ENCODE peak calls at places on chromosomes 16 and 17, in nine cellular contexts. M is neural crest cell; D is activated CD8-positive, alpha-beta T cell treated with anti-CD3 and anti-CD28 coated beads for 36 hours; L is tibial artery; H is epithelial cell of esophagus; J is GM12865; N is hepatocyte; K is adrenal gland; Q is fibroblast of the aortic adventitia. Z is an unnamed sample.

GRCh38 chr16:27432600-27432957 is 30.6 kb downstream of the IL21R start:
- DNase-seq in M (no peak), D (peak; percentile 1), L (no peak), H (peak; percentile 85), J (no peak), N (no peak), K (no peak), Q (peak; percentile 71), Z (no peak)

GRCh38 chr17:79457376-79457775 is 153.5 kb downstream of the RBFOX3 start:
- DNase-seq in M (no peak), D (no peak), L (no peak), H (no peak), J (no peak), N (no peak), K (no peak), Q (no peak), Z (no peak)

GRCh38 chr16:31893824-31894223 is 20.2 kb downstream of the ZNF267 start:
- DNase-seq in M (no peak), D (no peak), L (no peak), H (no peak), J (no peak), N (no peak), K (no peak), Q (no peak), Z (no peak)

GRCh38 chr17:79536212-79536840 is 74.5 kb downstream of the RBFOX3 start:
- DNase-seq in M (no peak), D (no peak), L (no peak), H (no peak), J (no peak), N (no peak), K (no peak), Q (no peak), Z (no peak)

GRCh38 chr17:8693328-8693727 is 51.3 kb downstream of the CCDC42 start:
- DNase-seq in M (no peak), D (no peak), L (no peak), H (peak; percentile 17), J (no peak), N (no peak), K (no peak), Q (no peak), Z (no peak)

GRCh38 chr16:77236063-77236511 is 36.9 kb downstream of the SYCE1L start:
- DNase-seq in M (peak; percentile 92), D (peak; percentile 92), L (peak; percentile 76), H (peak; percentile 78), J (peak; percentile 88), N (peak; percentile 93), K (peak; percentile 89), Q (peak; percentile 83), Z (peak; percentile 85)

GRCh38 chr17:27282054-27282501 is 11.8 kb upstream of the WSB1 start:
- DNase-seq in M (no peak), D (no peak), L (peak; percentile 43), H (no peak), J (peak; percentile 70), N (no peak), K (no peak), Q (peak; percentile 99), Z (peak; percentile 75)

GRCh38 chr16:979106-979505 is 2.5 kb upstream of the SOX8 start:
- DNase-seq in M (no peak), D (no peak), L (no peak), H (no peak), J (no peak), N (no peak), K (no peak), Q (no peak), Z (no peak)

GRCh38 chr17:16820161-16820877 is 130.3 kb downstream of the CCDC144A start:
- DNase-seq in M (no peak), D (no peak), L (peak; percentile 47), H (no peak), J (no peak), N (no peak), K (no peak), Q (peak; percentile 20), Z (no peak)

GRCh38 chr17:63120406-63120805 is 154.4 kb downstream of the TANC2 start:
- DNase-seq in M (no peak), D (no peak), L (no peak), H (peak; percentile 41), J (no peak), N (no peak), K (no peak), Q (peak; percentile 32), Z (no peak)

GRCh38 chr17:61245706-61246135 is 153.9 kb upstream of the TBX2 start:
- DNase-seq in M (no peak), D (no peak), L (no peak), H (no peak), J (no peak), N (no peak), K (no peak), Q (no peak), Z (no peak)

GRCh38 chr17:76497979-76498885 is 3.0 kb downstream of the RHBDF2 start:
- DNase-seq in M (peak; percentile 41), D (no peak), L (peak; percentile 72), H (peak; percentile 95), J (peak; percentile 61), N (peak; percentile 84), K (peak; percentile 93), Q (peak; percentile 69), Z (no peak)

GRCh38 chr17:49959183-49959935 is 9.6 kb upstream of the DLX4 start:
- DNase-seq in M (no peak), D (no peak), L (no peak), H (peak; percentile 81), J (no peak), N (no peak), K (no peak), Q (no peak), Z (peak; percentile 64)

GRCh38 chr16:89902980-89903379 is 15.7 kb upstream of the MC1R start:
- DNase-seq in M (no peak), D (no peak), L (no peak), H (no peak), J (no peak), N (no peak), K (no peak), Q (no peak), Z (no peak)

GRCh38 chr16:35431829-35432663 is 1972.6 kb downstream of the TP53TG3F start:
- DNase-seq in M (no peak), D (peak; percentile 33), L (no peak), H (peak; percentile 10), J (peak; percentile 10), N (no peak), K (no peak), Q (no peak), Z (peak; percentile 61)

GRCh38 chr17:48416971-48417370 is 13.0 kb downstream of the SKAP1 start:
- DNase-seq in M (no peak), D (peak; percentile 22), L (no peak), H (no peak), J (no peak), N (no peak), K (no peak), Q (no peak), Z (no peak)

GRCh38 chr16:9072806-9073341 is 18.6 kb upstream of the HAPSTR1 start:
- DNase-seq in M (no peak), D (peak; percentile 74), L (no peak), H (peak; percentile 94), J (peak; percentile 77), N (no peak), K (no peak), Q (peak; percentile 93), Z (no peak)

GRCh38 chr16:2142942-2143868 is 5.2 kb upstream of the RAB26 start:
- DNase-seq in M (no peak), D (peak; percentile 36), L (no peak), H (peak; percentile 69), J (no peak), N (peak; percentile 6), K (no peak), Q (no peak), Z (no peak)

GRCh38 chr17:44385287-44386181 is 3.9 kb downstream of the ITGA2B start:
- DNase-seq in M (peak; percentile 85), D (peak; percentile 91), L (peak; percentile 61), H (peak; percentile 76), J (peak; percentile 77), N (peak; percentile 89), K (peak; percentile 79), Q (peak; percentile 51), Z (peak; percentile 81)
- TF ChIP-seq CTCF in M (peak; percentile 33), D (peak; percentile 31), L (no peak), H (no peak), J (peak; percentile 7), N (peak; percentile 25), K (no peak), Q (peak; percentile 15), Z (no peak)

GRCh38 chr16:88338111-88338510 is 44.6 kb upstream of the ZNF469 start:
- DNase-seq in M (no peak), D (no peak), L (no peak), H (no peak), J (no peak), N (no peak), K (no peak), Q (no peak), Z (no peak)
- TF ChIP-seq CTCF in M (no peak), D (no peak), L (no peak), H (no peak), J (no peak), N (no peak), K (no peak), Q (no peak), Z (no peak)

GRCh38 chr16:66159987-66160386 is 206.5 kb upstream of the CDH5 start:
- DNase-seq in M (no peak), D (no peak), L (no peak), H (peak; percentile 6), J (no peak), N (no peak), K (no peak), Q (peak; percentile 50), Z (no peak)
- TF ChIP-seq CTCF in M (no peak), D (no peak), L (no peak), H (no peak), J (no peak), N (no peak), K (no peak), Q (peak; percentile 9), Z (no peak)

GRCh38 chr16:3259829-3260228 is 3.4 kb upstream of the MEFV start:
- DNase-seq in M (no peak), D (no peak), L (no peak), H (peak; percentile 21), J (no peak), N (no peak), K (no peak), Q (no peak), Z (peak; percentile 61)
- TF ChIP-seq CTCF in M (no peak), D (no peak), L (no peak), H (no peak), J (no peak), N (no peak), K (no peak), Q (no peak), Z (no peak)

GRCh38 chr17:74785096-74785980 is 9.2 kb upstream of the NAT9 start:
- DNase-seq in M (no peak), D (peak; percentile 65), L (no peak), H (peak; percentile 67), J (no peak), N (no peak), K (no peak), Q (no peak), Z (no peak)
- TF ChIP-seq CTCF in M (peak; percentile 40), D (no peak), L (no peak), H (no peak), J (no peak), N (no peak), K (no peak), Q (no peak), Z (peak; percentile 2)

GRCh38 chr16:88312732-88313131 is 70.0 kb upstream of the ZNF469 start:
- DNase-seq in M (no peak), D (no peak), L (no peak), H (no peak), J (no peak), N (no peak), K (no peak), Q (no peak), Z (no peak)
- TF ChIP-seq CTCF in M (no peak), D (no peak), L (no peak), H (no peak), J (no peak), N (no peak), K (no peak), Q (no peak), Z (no peak)